ENCODE peak calls at places on chromosome 16, in eight cellular contexts. B is A673; Z is NCI-H1417; U is activated CD8-positive, alpha-beta memory T cell treated with anti-CD3 and anti-CD28 coated beads for 1 hour; J is uterus; M is adrenal gland; A is suprapubic skin; Q is T-helper 2 cell. H is an unnamed sample.

GRCh38 chr16:75660321-75660720 is 12.7 kb downstream of the TERF2IP start:
- DNase-seq in M (peak), U (no peak), A (no peak), B (no peak), Q (no peak), Z (no peak), J (no peak), H (no peak)

GRCh38 chr16:72198641-72199250 is 26.8 kb upstream of the PMFBP1 start:
- DNase-seq in A (no peak), Z (peak), J (no peak), U (no peak), B (no peak), M (peak), Q (no peak), H (no peak)

GRCh38 chr16:11171757-11172299 is 84.2 kb downstream of the SOCS1 start:
- DNase-seq in B (no peak), J (no peak), A (no peak), Z (no peak), U (no peak), M (no peak), Q (peak), H (no peak)

GRCh38 chr16:27642753-27643152 is 92.8 kb downstream of the KATNIP start:
- DNase-seq in B (peak), M (no peak), J (no peak), A (no peak), U (no peak), Z (no peak), Q (peak), H (no peak)

GRCh38 chr16:23172549-23172948 is 10.0 kb upstream of the SCNN1G start:
- DNase-seq in M (no peak), A (no peak), J (no peak), U (no peak), B (no peak), Z (no peak), Q (no peak), H (no peak)

GRCh38 chr16:78571880-78572279 is 472.4 kb downstream of the WWOX start:
- DNase-seq in U (no peak), B (no peak), M (no peak), A (no peak), Z (no peak), J (no peak), Q (no peak), H (no peak)

GRCh38 chr16:87850009-87851006 is 19.0 kb downstream of the SLC7A5 start:
- DNase-seq in U (peak), B (peak), M (peak), A (no peak), Q (peak), J (no peak), Z (peak), H (no peak)

GRCh38 chr16:974606-975312 is 4.0 kb upstream of the LMF1 start:
- DNase-seq in Z (no peak), J (no peak), A (peak), U (no peak), B (no peak), Q (no peak), M (peak), H (peak)

GRCh38 chr16:62254847-62255246 is 218.6 kb upstream of the CDH8 start:
- DNase-seq in Z (no peak), Q (no peak), M (no peak), B (peak), A (no peak), J (no peak), U (no peak), H (no peak)

GRCh38 chr16:55944377-55944802 is 69.2 kb upstream of the CES5A start:
- DNase-seq in Q (peak), J (peak), Z (peak), U (peak), A (peak), M (peak), B (peak), H (no peak)

GRCh38 chr16:68420366-68420765 is 27.9 kb downstream of the SMPD3 start:
- DNase-seq in J (no peak), B (no peak), Q (no peak), U (no peak), A (no peak), M (no peak), Z (peak), H (no peak)